ENCODE peak calls at places on chromosomes 5 and 9, in seven cellular contexts. K is HFF-Myc, J is mammary epithelial cell, C is cardiac muscle cell, I is kidney, Q is progenitor cell of endocrine pancreas, P is GM12865. E is an unnamed sample.

GRCh38 chr5:143435207-143435657 is 31.7 kb upstream of the NR3C1 start:
- DNase-seq in K (no peak), J (no peak), C (peak; percentile 38), I (no peak), Q (no peak), P (peak; percentile 94), E (no peak)

GRCh38 chr5:9187614-9188013 is 358.3 kb downstream of the SEMA5A start:
- DNase-seq in K (no peak), J (no peak), C (no peak), I (no peak), Q (no peak), P (no peak), E (no peak)

GRCh38 chr5:98050583-98050982 is 722.9 kb upstream of the RGMB start:
- DNase-seq in K (no peak), J (peak; percentile 48), C (peak; percentile 4), I (no peak), Q (no peak), P (no peak), E (no peak)

GRCh38 chr5:100950975-100951374 is 47.9 kb upstream of the ST8SIA4 start:
- DNase-seq in K (no peak), J (no peak), C (no peak), I (no peak), Q (no peak), P (no peak), E (no peak)

GRCh38 chr9:88733651-88734470 is 198.9 kb downstream of the NXNL2 start:
- DNase-seq in K (peak; percentile 54), J (peak; percentile 76), C (peak; percentile 82), I (peak; percentile 86), Q (no peak), P (no peak), E (no peak)

GRCh38 chr5:133343196-133343595 is 269.1 kb downstream of the FSTL4 start:
- DNase-seq in K (no peak), J (no peak), C (no peak), I (peak; percentile 22), Q (no peak), P (no peak), E (no peak)

GRCh38 chr9:137705443-137705863 is 86.6 kb downstream of the EHMT1 start:
- DNase-seq in K (no peak), J (no peak), C (no peak), I (peak; percentile 83), Q (no peak), P (peak; percentile 81), E (peak; percentile 50)

GRCh38 chr5:118557103-118557805 is 431.1 kb downstream of the DTWD2 start:
- DNase-seq in K (no peak), J (no peak), C (peak; percentile 3), I (no peak), Q (no peak), P (no peak), E (no peak)

GRCh38 chr5:32777733-32778132 is 66.6 kb downstream of the NPR3 start:
- DNase-seq in K (no peak), J (no peak), C (peak; percentile 31), I (no peak), Q (no peak), P (no peak), E (no peak)

GRCh38 chr5:116242363-116242762 is 157.5 kb downstream of the COMMD10 start:
- DNase-seq in K (no peak), J (no peak), C (peak; percentile 78), I (no peak), Q (no peak), P (no peak), E (no peak)

GRCh38 chr9:124199474-124199873 is 58.3 kb upstream of the NEK6 start:
- DNase-seq in K (no peak), J (no peak), C (no peak), I (no peak), Q (no peak), P (no peak), E (no peak)

GRCh38 chr5:154406231-154406630 is 39.6 kb upstream of the SAP30L start:
- DNase-seq in K (no peak), J (peak; percentile 87), C (no peak), I (no peak), Q (no peak), P (no peak), E (no peak)

GRCh38 chr5:143033535-143034260 is 263.5 kb downstream of the ARHGAP26 start:
- DNase-seq in K (peak; percentile 80), J (peak; percentile 97), C (peak; percentile 86), I (no peak), Q (no peak), P (no peak), E (no peak)

GRCh38 chr5:67576112-67576511 is 379.5 kb upstream of the CD180 start:
- DNase-seq in K (no peak), J (no peak), C (no peak), I (no peak), Q (no peak), P (no peak), E (no peak)

GRCh38 chr5:117863589-117864296 is 1124.6 kb downstream of the DTWD2 start:
- DNase-seq in K (no peak), J (no peak), C (no peak), I (no peak), Q (no peak), P (no peak), E (no peak)

GRCh38 chr9:135062254-135062653 is 25.2 kb upstream of the OLFM1 start:
- DNase-seq in K (no peak), J (no peak), C (no peak), I (no peak), Q (no peak), P (no peak), E (no peak)

GRCh38 chr5:10935536-10935935 is 174.5 kb upstream of the DAP start:
- DNase-seq in K (no peak), J (no peak), C (no peak), I (no peak), Q (no peak), P (no peak), E (no peak)

GRCh38 chr9:23375511-23375910 is 450.5 kb downstream of the ELAVL2 start:
- DNase-seq in K (no peak), J (no peak), C (no peak), I (no peak), Q (no peak), P (no peak), E (no peak)

GRCh38 chr9:33287087-33287490 is 3.2 kb upstream of the NFX1 start:
- DNase-seq in K (peak; percentile 52), J (peak; percentile 51), C (peak; percentile 79), I (no peak), Q (no peak), P (peak; percentile 78), E (no peak)

GRCh38 chr5:135038202-135038828 is 4.3 kb upstream of the PITX1 start:
- DNase-seq in K (no peak), J (no peak), C (no peak), I (no peak), Q (no peak), P (no peak), E (no peak)

GRCh38 chr9:84827248-84827786 is 157.8 kb downstream of the NTRK2 start:
- DNase-seq in K (no peak), J (no peak), C (no peak), I (no peak), Q (no peak), P (no peak), E (no peak)

GRCh38 chr9:95574866-95575553 is 58.2 kb upstream of the PTCH1 start:
- DNase-seq in K (no peak), J (no peak), C (no peak), I (no peak), Q (no peak), P (no peak), E (no peak)

GRCh38 chr9:95575796-95576195 is 59.0 kb upstream of the PTCH1 start:
- DNase-seq in K (no peak), J (no peak), C (no peak), I (no peak), Q (no peak), P (no peak), E (no peak)

GRCh38 chr9:95573463-95573862 is 56.7 kb upstream of the PTCH1 start:
- DNase-seq in K (no peak), J (no peak), C (no peak), I (no peak), Q (no peak), P (no peak), E (no peak)

GRCh38 chr9:95572370-95573151 is 55.8 kb upstream of the PTCH1 start:
- DNase-seq in K (peak; percentile 37), J (no peak), C (peak; percentile 75), I (no peak), Q (no peak), P (no peak), E (no peak)

GRCh38 chr9:95574176-95574575 is 57.4 kb upstream of the PTCH1 start:
- DNase-seq in K (no peak), J (no peak), C (no peak), I (no peak), Q (no peak), P (no peak), E (no peak)
- TF ChIP-seq CTCF in K (no peak), J (no peak), C (no peak), I (no peak), Q (no peak), P (peak; percentile 2), E (no peak)

DNA sequence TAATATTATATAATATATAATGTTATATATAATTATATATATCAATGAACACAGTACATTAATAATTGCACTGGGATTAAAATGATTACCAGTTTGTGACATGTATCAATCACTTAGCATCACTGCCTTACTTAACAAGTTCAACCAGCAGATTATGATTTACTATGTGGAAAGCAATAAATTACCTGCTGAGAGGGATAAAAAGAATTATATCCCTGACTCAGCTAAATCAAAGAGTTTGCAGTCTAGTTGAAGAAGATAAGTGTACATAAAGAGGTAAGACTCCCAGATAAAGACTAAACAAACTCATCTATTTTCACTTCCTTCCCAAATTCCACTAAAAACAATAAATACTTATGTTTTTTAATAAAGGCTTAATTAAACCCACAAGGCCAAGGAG is 11.2 kb downstream of the PLAA start:
- DNase-seq in K (no peak), J (no peak), C (no peak), I (no peak), Q (no peak), P (no peak), E (no peak)
- TF ChIP-seq CTCF in K (no peak), J (no peak), C (no peak), I (no peak), Q (no peak), P (no peak), E (no peak)

DNA sequence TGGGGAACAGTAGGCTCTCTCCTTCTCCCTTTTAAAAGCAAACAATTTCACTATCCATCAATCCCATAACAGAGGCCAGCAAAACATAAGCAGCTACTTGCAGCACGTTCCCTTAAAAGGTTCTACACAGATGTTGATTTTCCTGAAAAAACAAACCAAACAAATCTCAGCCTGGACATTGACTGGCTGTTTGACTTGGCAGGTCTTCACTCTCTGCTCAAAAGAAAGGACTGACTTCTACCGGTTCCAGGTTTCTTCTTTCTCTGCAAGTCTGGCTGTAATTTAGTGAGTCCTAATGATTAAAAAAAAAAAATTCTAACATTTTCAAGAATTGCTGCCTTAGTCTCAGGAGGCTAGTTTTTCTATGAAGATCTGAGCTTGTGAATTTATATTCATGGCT is 203.1 kb upstream of the EFNA5 start:
- DNase-seq in K (no peak), J (no peak), C (no peak), I (no peak), Q (no peak), P (no peak), E (no peak)
- TF ChIP-seq CTCF in K (no peak), J (no peak), C (no peak), I (no peak), Q (no peak), P (no peak), E (no peak)

DNA sequence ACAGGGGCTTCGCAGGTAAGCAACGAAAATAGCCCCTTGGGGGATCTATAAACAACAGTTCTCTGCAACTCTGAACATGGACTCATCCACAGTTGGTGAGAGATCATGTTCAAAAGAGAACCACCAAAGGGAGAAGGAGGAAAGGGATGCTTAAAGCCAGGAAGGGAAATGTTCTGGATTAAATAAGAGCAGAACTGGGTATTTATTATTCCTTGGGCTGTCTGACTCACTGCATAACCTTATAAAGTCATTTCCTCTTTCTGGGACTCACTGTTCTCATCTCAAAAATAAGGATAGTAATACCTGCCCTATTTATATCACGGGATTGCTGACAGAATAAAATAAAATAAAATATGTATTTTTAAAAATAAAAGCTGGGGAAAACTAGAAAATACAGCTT is 11.2 kb upstream of the MARCHF3 start:
- DNase-seq in K (no peak), J (peak; percentile 37), C (peak; percentile 30), I (no peak), Q (no peak), P (no peak), E (no peak)
- TF ChIP-seq CTCF in K (no peak), J (no peak), C (no peak), I (no peak), Q (no peak), P (no peak), E (no peak)

E was measured in natural killer cell.